ENCODE peak calls at places on chromosome 13, in nine cellular contexts. M, K, L, G, D, Q, R, T and E are unnamed samples.

GRCh38 chr13:76942363-76942762 is 5.9 kb upstream of the ACOD1 start:
- DNase-seq in Q (no peak), T (no peak), K (no peak), G (no peak), D (no peak), L (no peak), M (no peak), R (no peak), E (no peak)

GRCh38 chr13:55361141-55361540 is 1779.6 kb upstream of the PRR20A start:
- DNase-seq in K (no peak), R (no peak), L (no peak), Q (no peak), G (no peak), D (no peak), T (no peak), M (no peak), E (no peak)

GRCh38 chr13:27182844-27183497 is 11.4 kb upstream of the USP12 start:
- DNase-seq in K (peak; percentile 66), G (no peak), R (no peak), M (peak; percentile 28), Q (peak; percentile 52), L (peak; percentile 43), T (peak; percentile 87), D (no peak), E (no peak)

GRCh38 chr13:73336789-73337188 is 278.0 kb downstream of the KLF5 start:
- DNase-seq in L (peak; percentile 39), Q (no peak), T (peak; percentile 41), R (no peak), G (no peak), D (no peak), K (no peak), M (no peak), E (no peak)

GRCh38 chr13:24680921-24681585 is 845 bp downstream of the ATP12A start:
- DNase-seq in L (no peak), M (no peak), T (no peak), R (no peak), K (no peak), Q (no peak), D (no peak), G (no peak), E (no peak)

GRCh38 chr13:50122465-50122864 is 107.2 kb downstream of the KCNRG start:
- DNase-seq in L (no peak), M (no peak), Q (no peak), G (no peak), D (no peak), T (no peak), R (no peak), K (no peak), E (no peak)

GRCh38 chr13:34627905-34628682 is 314.0 kb upstream of the NBEA start:
- DNase-seq in L (no peak), T (no peak), D (no peak), G (no peak), M (no peak), K (no peak), Q (peak; percentile 9), R (peak; percentile 73), E (no peak)

GRCh38 chr13:32881074-32881791 is 135.0 kb upstream of the KL start:
- DNase-seq in L (no peak), D (no peak), R (no peak), Q (peak; percentile 70), M (peak; percentile 31), T (peak; percentile 49), G (no peak), K (no peak), E (no peak)

GRCh38 chr13:110553417-110553816 is 8.1 kb downstream of the RAB20 start:
- DNase-seq in Q (no peak), G (no peak), M (no peak), R (no peak), K (no peak), T (no peak), D (no peak), L (no peak), E (no peak)

GRCh38 chr13:109371066-109371465 is 415.3 kb downstream of the IRS2 start:
- DNase-seq in L (no peak), G (no peak), Q (no peak), R (no peak), D (no peak), M (no peak), K (no peak), T (no peak), E (no peak)

GRCh38 chr13:46553521-46553885 is 533 bp downstream of the LRCH1 start:
- DNase-seq in M (no peak), T (no peak), G (no peak), R (no peak), L (no peak), D (peak; percentile 35), Q (no peak), K (no peak), E (no peak)

GRCh38 chr13:75217949-75218348 is 264.0 kb downstream of the TBC1D4 start:
- DNase-seq in D (no peak), M (peak; percentile 32), R (no peak), G (no peak), T (peak; percentile 35), L (no peak), K (no peak), Q (no peak), E (no peak)

GRCh38 chr13:30639671-30640070 is 22.0 kb downstream of the USPL1 start:
- DNase-seq in R (no peak), Q (no peak), G (no peak), K (no peak), L (no peak), D (no peak), M (no peak), T (no peak), E (no peak)

GRCh38 chr13:27534108-27534975 is 84.0 kb upstream of the MTIF3 start:
- DNase-seq in K (no peak), D (no peak), Q (no peak), M (no peak), T (peak; percentile 29), G (no peak), L (no peak), R (no peak), E (no peak)

GRCh38 chr13:30880756-30881155 is 25.3 kb upstream of the MEDAG start:
- DNase-seq in Q (peak; percentile 57), R (no peak), D (no peak), G (no peak), K (peak; percentile 32), L (no peak), M (peak; percentile 75), T (peak; percentile 73), E (no peak)

GRCh38 chr13:83125791-83126190 is 756.5 kb downstream of the SLITRK1 start:
- DNase-seq in T (no peak), Q (no peak), M (no peak), K (no peak), R (no peak), D (no peak), L (no peak), G (no peak), E (no peak)

GRCh38 chr13:19185086-19185864 is 3.7 kb upstream of the TUBA3C start:
- DNase-seq in K (no peak), R (no peak), Q (no peak), G (no peak), L (no peak), T (no peak), M (no peak), D (no peak), E (no peak)

GRCh38 chr13:40164137-40164536 is 502.3 kb downstream of the FOXO1 start:
- DNase-seq in T (no peak), M (no peak), L (no peak), R (no peak), Q (peak; percentile 36), D (no peak), G (no peak), K (no peak), E (no peak)

GRCh38 chr13:46552302-46552680 is 679 bp upstream of the LRCH1 start:
- DNase-seq in G (no peak), Q (no peak), K (peak; percentile 19), R (no peak), L (peak; percentile 34), M (no peak), D (peak; percentile 15), T (no peak), E (no peak)

GRCh38 chr13:113224486-113224885 is 15.1 kb downstream of the CUL4A start:
- DNase-seq in M (no peak), D (no peak), R (no peak), G (no peak), T (no peak), L (no peak), K (no peak), Q (no peak), E (no peak)

GRCh38 chr13:113906566-113906965 is 42.7 kb upstream of the GAS6 start:
- DNase-seq in T (no peak), M (no peak), K (peak; percentile 8), G (no peak), R (no peak), Q (no peak), D (no peak), L (peak; percentile 23), E (no peak)

GRCh38 chr13:22220186-22221160 is 549.6 kb downstream of the FGF9 start:
- DNase-seq in G (no peak), D (no peak), L (no peak), T (no peak), R (peak; percentile 99), M (no peak), K (no peak), Q (no peak), E (no peak)

GRCh38 chr13:74229242-74229641 is 95.0 kb upstream of the KLF12 start:
- DNase-seq in T (no peak), D (no peak), Q (no peak), R (no peak), L (no peak), K (no peak), G (no peak), M (no peak), E (no peak)